ENCODE peak calls at places on chromosomes 1 and 21, in four cellular contexts. J is tibial nerve; V is CD4-positive, alpha-beta memory T cell; A is GM23248. L is an unnamed sample.

GRCh38 chr1:24226754-24227153 is 39.7 kb upstream of the IFNLR1 start:
- DNase-seq in V (no peak), A (no peak), J (no peak), L (no peak)

GRCh38 chr21:34510148-34511142 is 1.6 kb downstream of the KCNE1 start:
- DNase-seq in A (peak; percentile 79), V (no peak), J (peak; percentile 62), L (no peak)

GRCh38 chr1:21926065-21926464 is 11.0 kb downstream of the HSPG2 start:
- DNase-seq in V (no peak), J (no peak), A (no peak), L (no peak)

GRCh38 chr1:157104598-157105293 is 5.1 kb upstream of the ETV3L start:
- DNase-seq in J (no peak), V (no peak), A (peak; percentile 62), L (no peak)

GRCh38 chr1:22462928-22463327 is 11.3 kb downstream of the ZBTB40 start:
- DNase-seq in A (no peak), V (no peak), J (no peak), L (no peak)

GRCh38 chr1:228162286-228163003 is 3.2 kb upstream of the IBA57 start:
- DNase-seq in A (peak; percentile 41), V (no peak), J (no peak), L (no peak)

GRCh38 chr1:207282049-207282448 is 39.4 kb upstream of the CD55 start:
- DNase-seq in V (no peak), J (no peak), A (peak; percentile 28), L (no peak)

GRCh38 chr1:16251381-16251780 is 14.4 kb upstream of the CPLANE2 start:
- DNase-seq in J (no peak), A (no peak), V (no peak), L (no peak)

GRCh38 chr1:115879977-115880376 is 39.1 kb upstream of the NHLH2 start:
- DNase-seq in J (no peak), V (no peak), A (no peak), L (no peak)

GRCh38 chr1:19308509-19308907 is 3.4 kb downstream of the AKR7A2 start:
- DNase-seq in A (no peak), J (no peak), V (no peak), L (no peak)

GRCh38 chr1:186983327-186983726 is 154.6 kb downstream of the PLA2G4A start:
- DNase-seq in V (no peak), A (peak; percentile 55), J (no peak), L (no peak)

GRCh38 chr1:76919123-76919522 is 51.8 kb downstream of the ST6GALNAC5 start:
- DNase-seq in J (no peak), V (no peak), A (no peak), L (no peak)

GRCh38 chr1:26575350-26575747 is 45.8 kb downstream of the RPS6KA1 start:
- DNase-seq in A (no peak), J (no peak), V (no peak), L (no peak)
- H3K27ac ChIP-seq in A (no peak overlapping the region), J (no peak overlapping the region), V (no peak overlapping the region), L (no peak overlapping the region)

DNA sequence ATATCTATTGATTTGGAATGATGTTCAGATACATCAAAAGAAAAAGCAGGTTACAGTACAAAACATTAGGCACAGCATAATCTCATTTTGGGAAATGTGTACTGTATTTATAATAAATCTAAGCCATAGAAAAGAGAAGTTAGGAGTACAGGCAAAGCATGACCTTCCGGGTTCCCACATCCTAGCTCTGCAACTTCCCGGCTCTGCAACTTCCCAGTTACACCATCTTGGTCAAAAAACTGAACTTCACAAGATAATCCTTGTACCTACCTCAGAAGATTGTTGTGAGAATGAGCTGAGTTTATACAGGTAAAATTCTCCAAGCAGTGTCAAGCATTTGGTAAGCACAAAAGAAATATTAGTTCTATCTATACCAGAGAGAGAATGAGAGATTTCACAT is 21.7 kb upstream of the SLC44A3 start:
- DNase-seq in V (no peak), J (no peak), A (no peak), L (no peak)
- H3K27ac ChIP-seq in V (no peak overlapping the region), J (peak overlapping the region; percentile 29), A (no peak overlapping the region), L (no peak overlapping the region)

DNA sequence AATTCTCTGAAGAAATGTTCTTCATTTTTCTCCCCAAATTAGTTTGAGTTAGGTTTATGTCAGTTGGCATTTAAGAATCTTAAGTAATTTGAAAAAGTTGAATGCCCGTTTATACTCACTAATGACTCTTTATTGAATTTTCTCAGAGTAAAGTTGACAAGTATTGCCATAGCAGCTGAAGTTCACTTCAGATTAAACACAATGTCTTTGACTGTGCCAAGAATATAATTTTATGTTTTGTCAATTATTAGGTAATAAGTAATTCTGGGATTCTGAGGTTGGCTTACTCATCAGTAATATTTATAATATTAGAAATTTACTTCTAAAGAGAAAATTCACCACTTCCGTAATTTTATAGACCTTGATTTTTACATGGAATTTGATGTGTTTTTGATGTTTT is 369.3 kb upstream of the TMPRSS15 start:
- DNase-seq in J (no peak), V (no peak), A (no peak), L (no peak)
- H3K27ac ChIP-seq in J (no peak overlapping the region), V (no peak overlapping the region), A (no peak overlapping the region), L (no peak overlapping the region)

GRCh38 chr21:38916214-38916964 is 110.7 kb downstream of the ETS2 start:
- DNase-seq in A (no peak), J (no peak), V (no peak), L (no peak)

GRCh38 chr21:38915546-38915945 is 109.8 kb downstream of the ETS2 start:
- DNase-seq in J (no peak), A (no peak), V (no peak), L (no peak)

GRCh38 chr21:38914071-38914491 is 108.4 kb downstream of the ETS2 start:
- DNase-seq in A (no peak), V (no peak), J (no peak), L (no peak)

GRCh38 chr21:38913120-38913975 is 107.6 kb downstream of the ETS2 start:
- DNase-seq in V (no peak), J (peak; percentile 63), A (peak; percentile 84), L (no peak)

GRCh38 chr21:38914531-38915385 is 109.0 kb downstream of the ETS2 start:
- DNase-seq in A (peak; percentile 44), V (no peak), J (no peak), L (no peak)
- H3K27ac ChIP-seq in A (no peak overlapping the region), V (no peak overlapping the region), J (peak overlapping the region; percentile 85), L (no peak overlapping the region)

L was measured in effector memory CD4-positive, alpha-beta T cell.